ENCODE peak calls at places on chromosomes 11 and 22, in five cellular contexts. Y, S, I, R and D are unnamed samples.

GRCh38 chr11:118924591-118925585 is 838 bp downstream of the BCL9L start:
- DNase-seq in R (no peak), S (peak; percentile 38), I (peak; percentile 71), Y (peak; percentile 74), D (peak; percentile 58)

GRCh38 chr22:19822301-19823117 is 32.2 kb downstream of the GNB1L start:
- DNase-seq in Y (no peak), R (no peak), I (peak; percentile 24), S (no peak), D (no peak)

GRCh38 chr22:27380826-27381225 is 420.7 kb downstream of the MN1 start:
- DNase-seq in R (no peak), S (no peak), Y (no peak), I (peak; percentile 4), D (no peak)

GRCh38 chr11:23399995-23400394 is 539.7 kb upstream of the CCDC179 start:
- DNase-seq in R (no peak), I (no peak), Y (no peak), S (no peak), D (no peak)

GRCh38 chr11:15074206-15075161 is 1.1 kb downstream of the CALCB start:
- DNase-seq in S (peak; percentile 79), I (peak; percentile 97), R (peak; percentile 49), Y (peak; percentile 96), D (peak; percentile 79)

GRCh38 chr11:1005913-1006312 is 30.6 kb downstream of the MUC6 start:
- DNase-seq in I (no peak), S (peak; percentile 67), Y (no peak), R (no peak), D (no peak)

GRCh38 chr11:129331871-129332274 is 43.8 kb upstream of the BARX2 start:
- DNase-seq in S (peak; percentile 82), I (peak; percentile 87), R (peak; percentile 69), Y (peak; percentile 81), D (peak; percentile 63)

GRCh38 chr11:1227551-1228182 is 4.8 kb downstream of the MUC5B start:
- DNase-seq in R (no peak), I (peak; percentile 20), Y (no peak), S (no peak), D (no peak)

GRCh38 chr11:17314232-17314547 is 37.4 kb upstream of the NCR3LG1 start:
- DNase-seq in S (peak; percentile 88), I (no peak), Y (no peak), R (peak; percentile 78), D (no peak)

GRCh38 chr11:60762851-60763691 is 6.4 kb downstream of the MS4A15 start:
- DNase-seq in R (no peak), S (peak; percentile 16), Y (no peak), I (no peak), D (peak; percentile 95)
- TF ChIP-seq CTCF in R (peak; percentile 20), S (peak; percentile 33), Y (no peak), I (peak; percentile 71), D (peak; percentile 59)

GRCh38 chr22:23754220-23754919 is at the start of gene VPREB3:
- DNase-seq in Y (no peak), R (no peak), S (no peak), I (no peak), D (peak; percentile 31)
- TF ChIP-seq CTCF in Y (no peak), R (no peak), S (no peak), I (no peak), D (no peak)

GRCh38 chr11:97610000-97610399 is 1220.2 kb downstream of the JRKL start:
- DNase-seq in Y (no peak), R (no peak), S (peak; percentile 28), I (peak; percentile 30), D (peak; percentile 19)
- TF ChIP-seq CTCF in Y (no peak), R (no peak), S (peak; percentile 16), I (peak; percentile 53), D (peak; percentile 13)

GRCh38 chr11:20634044-20634443 is 34.6 kb downstream of the SLC6A5 start:
- DNase-seq in Y (no peak), I (peak; percentile 50), R (no peak), S (peak; percentile 40), D (no peak)
- TF ChIP-seq CTCF in Y (no peak), I (peak; percentile 59), R (no peak), S (peak; percentile 38), D (no peak)

DNA sequence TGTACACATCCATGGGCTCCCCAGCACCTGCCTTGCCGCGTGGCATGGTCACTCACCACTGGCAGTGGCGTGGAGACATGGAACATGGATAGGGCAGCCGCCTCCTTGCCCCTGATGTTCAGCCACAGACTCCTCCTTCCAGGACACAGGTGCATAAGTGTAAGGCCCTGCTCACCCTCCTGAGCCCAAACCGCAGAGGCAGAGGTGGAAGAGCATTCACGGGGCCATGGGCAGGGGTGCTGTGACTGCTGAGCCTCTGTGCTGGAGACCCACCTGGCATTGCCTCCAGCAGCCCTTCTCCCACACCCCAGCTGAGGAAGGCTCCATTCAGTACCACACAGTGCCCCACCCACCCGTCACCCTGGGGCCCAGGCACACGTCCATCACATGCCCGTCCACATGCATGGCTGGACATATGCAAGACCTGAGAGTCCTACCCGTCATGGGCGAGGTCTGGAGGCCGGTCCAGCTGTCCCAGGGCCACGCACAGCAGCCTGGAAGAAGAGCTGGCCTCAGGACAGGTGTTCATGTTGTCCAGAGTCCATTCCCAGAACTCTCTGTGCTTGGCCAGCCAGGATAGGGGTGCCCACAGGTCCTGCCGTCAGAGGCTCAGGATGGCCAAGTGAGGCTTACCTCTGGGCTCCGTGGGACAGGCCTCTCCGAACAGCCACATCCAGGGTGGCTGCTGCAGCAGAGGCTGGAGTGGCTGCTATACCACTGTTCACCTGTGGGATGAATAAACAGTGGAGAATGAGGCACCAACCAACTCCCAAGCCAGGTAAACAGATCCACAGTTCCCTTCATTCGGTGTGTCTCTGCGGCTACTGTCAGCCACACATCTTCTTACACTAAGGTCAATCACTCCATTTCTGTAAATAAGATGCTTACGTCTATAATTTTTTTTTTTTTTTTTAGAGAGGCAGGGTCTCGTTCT is 1.7 kb upstream of the TUBGCP6 start:
- DNase-seq in R (no peak), I (no peak), S (peak; percentile 26), Y (no peak), D (no peak)
- TF ChIP-seq CTCF in R (peak; percentile 10), I (no peak), S (peak; percentile 32), Y (peak; percentile 21), D (no peak)